ENCODE peak calls at places on chromosomes 11 and 22, in ten cellular contexts. One of them, this sample, is unnamed.

GRCh38 chr11:95835351-95835750 is 45.1 kb downstream of the CEP57 start:
- DNase-seq in H1: no peak
- DNase-seq in HepG2: no peak
- DNase-seq in stomach: no peak
- DNase-seq in transverse colon: no peak
- DNase-seq in K562: no peak
- DNase-seq in sigmoid colon: no peak
- DNase-seq in SK-N-SH: no peak
- DNase-seq in GM12878: no peak
- DNase-seq in upper lobe of left lung: no peak
- DNase-seq in this sample: no peak

GRCh38 chr11:35218956-35219355 is 80.0 kb downstream of the CD44 start:
- DNase-seq in H1: no peak
- DNase-seq in HepG2: no peak
- DNase-seq in stomach: no peak
- DNase-seq in transverse colon: no peak
- DNase-seq in K562: no peak
- DNase-seq in sigmoid colon: no peak
- DNase-seq in SK-N-SH: no peak
- DNase-seq in GM12878: no peak
- DNase-seq in upper lobe of left lung: no peak
- DNase-seq in this sample: no peak

GRCh38 chr11:72821920-72822799 is 7.9 kb downstream of the ATG16L2 start:
- DNase-seq in H1: peak
- DNase-seq in HepG2: peak
- DNase-seq in stomach: peak
- DNase-seq in transverse colon: peak
- DNase-seq in K562: peak
- DNase-seq in sigmoid colon: peak
- DNase-seq in SK-N-SH: peak
- DNase-seq in GM12878: peak
- DNase-seq in upper lobe of left lung: peak
- DNase-seq in this sample: peak

GRCh38 chr11:92329644-92330043 is 105.0 kb downstream of the FAT3 start:
- DNase-seq in H1: no peak
- DNase-seq in HepG2: no peak
- DNase-seq in stomach: no peak
- DNase-seq in transverse colon: no peak
- DNase-seq in K562: no peak
- DNase-seq in sigmoid colon: no peak
- DNase-seq in SK-N-SH: no peak
- DNase-seq in GM12878: no peak
- DNase-seq in upper lobe of left lung: no peak
- DNase-seq in this sample: no peak

GRCh38 chr11:73173755-73174494 is 31.8 kb upstream of the FCHSD2 start:
- DNase-seq in H1: no peak
- DNase-seq in HepG2: peak
- DNase-seq in stomach: peak
- DNase-seq in transverse colon: peak
- DNase-seq in K562: no peak
- DNase-seq in sigmoid colon: peak
- DNase-seq in SK-N-SH: no peak
- DNase-seq in GM12878: no peak
- DNase-seq in upper lobe of left lung: no peak
- DNase-seq in this sample: no peak

GRCh38 chr22:48523091-48523490 is 1304.6 kb downstream of the BRD1 start:
- DNase-seq in H1: no peak
- DNase-seq in HepG2: no peak
- DNase-seq in stomach: no peak
- DNase-seq in transverse colon: no peak
- DNase-seq in K562: no peak
- DNase-seq in sigmoid colon: no peak
- DNase-seq in SK-N-SH: no peak
- DNase-seq in GM12878: no peak
- DNase-seq in upper lobe of left lung: no peak
- DNase-seq in this sample: no peak

GRCh38 chr22:43098356-43098755 is 9.2 kb upstream of the TTLL1 start:
- DNase-seq in H1: no peak
- DNase-seq in HepG2: no peak
- DNase-seq in stomach: no peak
- DNase-seq in transverse colon: no peak
- DNase-seq in K562: no peak
- DNase-seq in sigmoid colon: no peak
- DNase-seq in SK-N-SH: no peak
- DNase-seq in GM12878: no peak
- DNase-seq in upper lobe of left lung: no peak
- DNase-seq in this sample: no peak

GRCh38 chr11:77559686-77560425 is 29.9 kb upstream of the AQP11 start:
- DNase-seq in H1: no peak
- DNase-seq in HepG2: no peak
- DNase-seq in stomach: no peak
- DNase-seq in transverse colon: no peak
- DNase-seq in K562: no peak
- DNase-seq in sigmoid colon: no peak
- DNase-seq in SK-N-SH: no peak
- DNase-seq in GM12878: no peak
- DNase-seq in upper lobe of left lung: no peak
- DNase-seq in this sample: no peak

GRCh38 chr11:121561240-121561639 is 108.5 kb upstream of the SORL1-AS1 start:
- DNase-seq in H1: no peak
- DNase-seq in HepG2: no peak
- DNase-seq in stomach: no peak
- DNase-seq in transverse colon: no peak
- DNase-seq in K562: no peak
- DNase-seq in sigmoid colon: no peak
- DNase-seq in SK-N-SH: no peak
- DNase-seq in GM12878: no peak
- DNase-seq in upper lobe of left lung: no peak
- DNase-seq in this sample: no peak

GRCh38 chr11:121563003-121563402 is 110.2 kb upstream of the SORL1-AS1 start:
- DNase-seq in H1: no peak
- DNase-seq in HepG2: no peak
- DNase-seq in stomach: no peak
- DNase-seq in transverse colon: no peak
- DNase-seq in K562: no peak
- DNase-seq in sigmoid colon: no peak
- DNase-seq in SK-N-SH: no peak
- DNase-seq in GM12878: no peak
- DNase-seq in upper lobe of left lung: no peak
- DNase-seq in this sample: no peak

GRCh38 chr11:121560251-121560650 is 107.5 kb upstream of the SORL1-AS1 start:
- DNase-seq in H1: no peak
- DNase-seq in HepG2: no peak
- DNase-seq in stomach: no peak
- DNase-seq in transverse colon: no peak
- DNase-seq in K562: no peak
- DNase-seq in sigmoid colon: no peak
- DNase-seq in SK-N-SH: no peak
- DNase-seq in GM12878: no peak
- DNase-seq in upper lobe of left lung: no peak
- DNase-seq in this sample: no peak

GRCh38 chr11:121559812-121560211 is 107.0 kb upstream of the SORL1-AS1 start:
- DNase-seq in H1: no peak
- DNase-seq in HepG2: no peak
- DNase-seq in stomach: no peak
- DNase-seq in transverse colon: no peak
- DNase-seq in K562: no peak
- DNase-seq in sigmoid colon: no peak
- DNase-seq in SK-N-SH: no peak
- DNase-seq in GM12878: no peak
- DNase-seq in upper lobe of left lung: no peak
- DNase-seq in this sample: no peak

GRCh38 chr11:121561716-121562115 is 108.9 kb upstream of the SORL1-AS1 start:
- DNase-seq in H1: no peak
- DNase-seq in HepG2: peak
- DNase-seq in stomach: no peak
- DNase-seq in transverse colon: no peak
- DNase-seq in K562: no peak
- DNase-seq in sigmoid colon: no peak
- DNase-seq in SK-N-SH: no peak
- DNase-seq in GM12878: no peak
- DNase-seq in upper lobe of left lung: no peak
- DNase-seq in this sample: no peak
- TF ChIP-seq EP300 in H1: no peak
- TF ChIP-seq EP300 in HepG2: no peak
- TF ChIP-seq EP300 in stomach: no peak
- TF ChIP-seq EP300 in transverse colon: no peak
- TF ChIP-seq EP300 in K562: no peak
- TF ChIP-seq EP300 in sigmoid colon: no peak
- TF ChIP-seq EP300 in SK-N-SH: no peak
- TF ChIP-seq EP300 in GM12878: no peak
- TF ChIP-seq EP300 in upper lobe of left lung: no peak
- TF ChIP-seq EP300 in this sample: no peak

GRCh38 chr11:101429708-101430107 is 154.1 kb downstream of the TRPC6 start:
- DNase-seq in H1: no peak
- DNase-seq in HepG2: peak
- DNase-seq in stomach: no peak
- DNase-seq in transverse colon: no peak
- DNase-seq in K562: no peak
- DNase-seq in sigmoid colon: no peak
- DNase-seq in SK-N-SH: no peak
- DNase-seq in GM12878: no peak
- DNase-seq in upper lobe of left lung: no peak
- DNase-seq in this sample: no peak

GRCh38 chr11:101434241-101434640 is 149.6 kb downstream of the TRPC6 start:
- DNase-seq in H1: no peak
- DNase-seq in HepG2: no peak
- DNase-seq in stomach: no peak
- DNase-seq in transverse colon: no peak
- DNase-seq in K562: no peak
- DNase-seq in sigmoid colon: no peak
- DNase-seq in SK-N-SH: no peak
- DNase-seq in GM12878: no peak
- DNase-seq in upper lobe of left lung: no peak
- DNase-seq in this sample: no peak

GRCh38 chr11:101428918-101429317 is 154.9 kb downstream of the TRPC6 start:
- DNase-seq in H1: no peak
- DNase-seq in HepG2: peak
- DNase-seq in stomach: no peak
- DNase-seq in transverse colon: no peak
- DNase-seq in K562: no peak
- DNase-seq in sigmoid colon: no peak
- DNase-seq in SK-N-SH: no peak
- DNase-seq in GM12878: no peak
- DNase-seq in upper lobe of left lung: no peak
- DNase-seq in this sample: no peak

GRCh38 chr11:101435406-101435805 is 148.4 kb downstream of the TRPC6 start:
- DNase-seq in H1: no peak
- DNase-seq in HepG2: no peak
- DNase-seq in stomach: no peak
- DNase-seq in transverse colon: no peak
- DNase-seq in K562: no peak
- DNase-seq in sigmoid colon: no peak
- DNase-seq in SK-N-SH: no peak
- DNase-seq in GM12878: no peak
- DNase-seq in upper lobe of left lung: no peak
- DNase-seq in this sample: no peak

GRCh38 chr11:101430236-101430635 is 153.6 kb downstream of the TRPC6 start:
- DNase-seq in H1: no peak
- DNase-seq in HepG2: no peak
- DNase-seq in stomach: no peak
- DNase-seq in transverse colon: no peak
- DNase-seq in K562: no peak
- DNase-seq in sigmoid colon: no peak
- DNase-seq in SK-N-SH: no peak
- DNase-seq in GM12878: no peak
- DNase-seq in upper lobe of left lung: no peak
- DNase-seq in this sample: no peak
- TF ChIP-seq POLR2AphosphoS5 in H1: no peak
- TF ChIP-seq POLR2AphosphoS5 in HepG2: no peak
- TF ChIP-seq POLR2AphosphoS5 in stomach: no peak
- TF ChIP-seq POLR2AphosphoS5 in transverse colon: no peak
- TF ChIP-seq POLR2AphosphoS5 in K562: no peak
- TF ChIP-seq POLR2AphosphoS5 in sigmoid colon: no peak
- TF ChIP-seq POLR2AphosphoS5 in SK-N-SH: no peak
- TF ChIP-seq POLR2AphosphoS5 in GM12878: no peak
- TF ChIP-seq POLR2AphosphoS5 in upper lobe of left lung: no peak
- TF ChIP-seq POLR2AphosphoS5 in this sample: no peak

GRCh38 chr11:110527146-110527545 is 97.4 kb downstream of the FDX1 start:
- DNase-seq in H1: no peak
- DNase-seq in HepG2: no peak
- DNase-seq in stomach: no peak
- DNase-seq in transverse colon: no peak
- DNase-seq in K562: no peak
- DNase-seq in sigmoid colon: no peak
- DNase-seq in SK-N-SH: no peak
- DNase-seq in GM12878: no peak
- DNase-seq in upper lobe of left lung: no peak
- DNase-seq in this sample: no peak

GRCh38 chr11:110531056-110531756 is 101.5 kb downstream of the FDX1 start:
- DNase-seq in H1: no peak
- DNase-seq in HepG2: no peak
- DNase-seq in stomach: no peak
- DNase-seq in transverse colon: no peak
- DNase-seq in K562: no peak
- DNase-seq in sigmoid colon: no peak
- DNase-seq in SK-N-SH: no peak
- DNase-seq in GM12878: no peak
- DNase-seq in upper lobe of left lung: no peak
- DNase-seq in this sample: no peak

GRCh38 chr11:110525883-110526282 is 96.1 kb downstream of the FDX1 start:
- DNase-seq in H1: no peak
- DNase-seq in HepG2: no peak
- DNase-seq in stomach: no peak
- DNase-seq in transverse colon: no peak
- DNase-seq in K562: no peak
- DNase-seq in sigmoid colon: no peak
- DNase-seq in SK-N-SH: no peak
- DNase-seq in GM12878: peak
- DNase-seq in upper lobe of left lung: peak
- DNase-seq in this sample: no peak

GRCh38 chr11:110526323-110526722 is 96.6 kb downstream of the FDX1 start:
- DNase-seq in H1: no peak
- DNase-seq in HepG2: no peak
- DNase-seq in stomach: no peak
- DNase-seq in transverse colon: no peak
- DNase-seq in K562: no peak
- DNase-seq in sigmoid colon: no peak
- DNase-seq in SK-N-SH: no peak
- DNase-seq in GM12878: peak
- DNase-seq in upper lobe of left lung: peak
- DNase-seq in this sample: no peak

DNA sequence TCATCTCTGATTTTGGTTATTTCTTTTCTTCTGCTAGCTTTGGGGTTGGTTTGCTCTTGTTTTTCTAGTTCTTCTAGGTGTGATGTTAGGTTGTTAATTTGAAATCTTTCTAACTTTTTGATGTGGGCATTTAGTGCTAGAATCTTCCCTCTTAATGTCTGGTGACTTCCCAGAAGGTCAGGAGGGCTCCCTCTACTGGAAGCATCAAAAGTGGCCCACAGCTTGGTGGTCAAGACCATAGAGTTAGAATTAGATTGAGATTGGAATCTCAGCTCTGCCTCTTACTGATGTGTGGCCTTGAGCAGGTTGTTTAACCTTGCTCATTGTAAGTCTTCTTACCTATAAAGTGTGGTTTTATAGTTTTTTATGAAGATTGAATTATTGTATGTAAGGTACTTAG is 99.3 kb downstream of the FDX1 start:
- DNase-seq in H1: no peak
- DNase-seq in HepG2: peak
- DNase-seq in stomach: no peak
- DNase-seq in transverse colon: no peak
- DNase-seq in K562: no peak
- DNase-seq in sigmoid colon: no peak
- DNase-seq in SK-N-SH: no peak
- DNase-seq in GM12878: no peak
- DNase-seq in upper lobe of left lung: no peak
- DNase-seq in this sample: no peak
- TF ChIP-seq CTCF in H1: peak
- TF ChIP-seq CTCF in HepG2: peak
- TF ChIP-seq CTCF in stomach: no peak
- TF ChIP-seq CTCF in transverse colon: no peak
- TF ChIP-seq CTCF in K562: peak
- TF ChIP-seq CTCF in sigmoid colon: no peak
- TF ChIP-seq CTCF in SK-N-SH: peak
- TF ChIP-seq CTCF in GM12878: peak
- TF ChIP-seq CTCF in upper lobe of left lung: no peak
- TF ChIP-seq CTCF in this sample: no peak

GRCh38 chr22:17703811-17704210 is 65.3 kb downstream of the BCL2L13 start:
- DNase-seq in H1: no peak
- DNase-seq in HepG2: no peak
- DNase-seq in stomach: no peak
- DNase-seq in transverse colon: no peak
- DNase-seq in K562: no peak
- DNase-seq in sigmoid colon: no peak
- DNase-seq in SK-N-SH: no peak
- DNase-seq in GM12878: no peak
- DNase-seq in upper lobe of left lung: no peak
- DNase-seq in this sample: no peak

GRCh38 chr22:17705565-17706450 is 67.3 kb downstream of the BCL2L13 start:
- DNase-seq in H1: no peak
- DNase-seq in HepG2: no peak
- DNase-seq in stomach: no peak
- DNase-seq in transverse colon: no peak
- DNase-seq in K562: no peak
- DNase-seq in sigmoid colon: no peak
- DNase-seq in SK-N-SH: no peak
- DNase-seq in GM12878: no peak
- DNase-seq in upper lobe of left lung: no peak
- DNase-seq in this sample: no peak

GRCh38 chr22:17707526-17707925 is 66.7 kb downstream of the BID start:
- DNase-seq in H1: no peak
- DNase-seq in HepG2: no peak
- DNase-seq in stomach: no peak
- DNase-seq in transverse colon: no peak
- DNase-seq in K562: no peak
- DNase-seq in sigmoid colon: no peak
- DNase-seq in SK-N-SH: no peak
- DNase-seq in GM12878: no peak
- DNase-seq in upper lobe of left lung: no peak
- DNase-seq in this sample: no peak

GRCh38 chr22:17706947-17707346 is 67.3 kb downstream of the BID start:
- DNase-seq in H1: no peak
- DNase-seq in HepG2: no peak
- DNase-seq in stomach: no peak
- DNase-seq in transverse colon: no peak
- DNase-seq in K562: no peak
- DNase-seq in sigmoid colon: no peak
- DNase-seq in SK-N-SH: no peak
- DNase-seq in GM12878: no peak
- DNase-seq in upper lobe of left lung: no peak
- DNase-seq in this sample: no peak

GRCh38 chr22:17706451-17706900 is 67.8 kb downstream of the BID start:
- DNase-seq in H1: no peak
- DNase-seq in HepG2: peak
- DNase-seq in stomach: peak
- DNase-seq in transverse colon: peak
- DNase-seq in K562: no peak
- DNase-seq in sigmoid colon: peak
- DNase-seq in SK-N-SH: peak
- DNase-seq in GM12878: peak
- DNase-seq in upper lobe of left lung: peak
- DNase-seq in this sample: no peak
- TF ChIP-seq EP300 in H1: no peak
- TF ChIP-seq EP300 in HepG2: no peak
- TF ChIP-seq EP300 in stomach: no peak
- TF ChIP-seq EP300 in transverse colon: no peak
- TF ChIP-seq EP300 in K562: no peak
- TF ChIP-seq EP300 in sigmoid colon: no peak
- TF ChIP-seq EP300 in SK-N-SH: no peak
- TF ChIP-seq EP300 in GM12878: peak
- TF ChIP-seq EP300 in upper lobe of left lung: no peak
- TF ChIP-seq EP300 in this sample: no peak